ENCODE peak calls at places on chromosomes 3 and 15, in six cellular contexts. H is kidney epithelial cell, Q is fibroblast of lung, L is pancreas, Y is foreskin fibroblast, G is tibial artery. X is an unnamed sample.

GRCh38 chr15:65033659-65034269 is 4.3 kb upstream of the MTFMT start:
- DNase-seq in H (no peak), Q (peak), L (no peak), Y (peak), G (no peak), X (no peak)

GRCh38 chr3:143267984-143268383 is 148.4 kb downstream of the CHST2 start:
- DNase-seq in H (no peak), Q (peak), L (no peak), Y (peak), G (no peak), X (no peak)

GRCh38 chr3:135224963-135225362 is 429.9 kb downstream of the EPHB1 start:
- DNase-seq in H (no peak), Q (no peak), L (no peak), Y (no peak), G (no peak), X (no peak)

GRCh38 chr3:64863811-64864210 is 176.0 kb upstream of the ADAMTS9 start:
- DNase-seq in H (no peak), Q (no peak), L (no peak), Y (no peak), G (no peak), X (no peak)

GRCh38 chr15:90106522-90107117 is 4.4 kb upstream of the IDH2 start:
- DNase-seq in H (no peak), Q (peak), L (no peak), Y (no peak), G (no peak), X (no peak)

GRCh38 chr3:88963003-88963402 is 144.4 kb upstream of the EPHA3 start:
- DNase-seq in H (no peak), Q (no peak), L (no peak), Y (no peak), G (no peak), X (no peak)

GRCh38 chr3:165642761-165643432 is 194.3 kb downstream of the BCHE start:
- DNase-seq in H (peak), Q (peak), L (no peak), Y (peak), G (no peak), X (peak)

GRCh38 chr3:178522200-178523052 is 13.8 kb upstream of the KCNMB2 start:
- DNase-seq in H (no peak), Q (no peak), L (no peak), Y (no peak), G (no peak), X (peak)

GRCh38 chr15:34038404-34039179 is 412 bp downstream of the AVEN start:
- DNase-seq in H (no peak), Q (peak), L (peak), Y (peak), G (peak), X (no peak)

GRCh38 chr15:69660658-69661405 is 208.2 kb downstream of the RPLP1 start:
- DNase-seq in H (no peak), Q (no peak), L (no peak), Y (no peak), G (no peak), X (no peak)

GRCh38 chr3:59185586-59186381 is 136.0 kb upstream of the CFAP20DC start:
- DNase-seq in H (no peak), Q (peak), L (no peak), Y (peak), G (no peak), X (no peak)

GRCh38 chr3:127566801-127567200 is 23.7 kb downstream of the TPRA1 start:
- DNase-seq in H (no peak), Q (peak), L (peak), Y (no peak), G (no peak), X (no peak)

GRCh38 chr3:152662157-152662556 is 172.8 kb upstream of the P2RY1 start:
- DNase-seq in H (no peak), Q (no peak), L (no peak), Y (no peak), G (no peak), X (no peak)

GRCh38 chr3:45841380-45841700 is 579 bp downstream of the LZTFL1 start:
- DNase-seq in H (no peak), Q (peak), L (peak), Y (peak), G (no peak), X (no peak)

GRCh38 chr15:43209059-43209824 is 11.6 kb downstream of the EPB42 start:
- DNase-seq in H (no peak), Q (no peak), L (no peak), Y (no peak), G (no peak), X (no peak)

GRCh38 chr15:71748327-71748726 is 62.0 kb upstream of the NR2E3 start:
- DNase-seq in H (peak), Q (peak), L (no peak), Y (no peak), G (no peak), X (peak)

GRCh38 chr3:33881181-33882064 is 83.0 kb downstream of the PDCD6IP start:
- DNase-seq in H (no peak), Q (no peak), L (no peak), Y (no peak), G (no peak), X (no peak)

GRCh38 chr15:31268108-31268501 is 58.5 kb upstream of the KLF13 start:
- DNase-seq in H (no peak), Q (no peak), L (no peak), Y (no peak), G (peak), X (no peak)

GRCh38 chr3:72639736-72640135 is 208.5 kb downstream of the SHQ1 start:
- DNase-seq in H (no peak), Q (peak), L (no peak), Y (no peak), G (no peak), X (no peak)

GRCh38 chr3:25820816-25821486 is 31.1 kb downstream of the OXSM start:
- DNase-seq in H (no peak), Q (no peak), L (no peak), Y (no peak), G (no peak), X (peak)

GRCh38 chr3:107990926-107991325 is 99.9 kb downstream of the CD47 start:
- DNase-seq in H (no peak), Q (no peak), L (no peak), Y (no peak), G (no peak), X (no peak)

GRCh38 chr3:136802481-136802996 is 16.4 kb upstream of the SLC35G2 start:
- DNase-seq in H (no peak), Q (peak), L (no peak), Y (no peak), G (no peak), X (no peak)

GRCh38 chr3:188779537-188779936 is 392.2 kb upstream of the TPRG1 start:
- DNase-seq in H (no peak), Q (peak), L (no peak), Y (no peak), G (no peak), X (no peak)

GRCh38 chr3:77186728-77187127 is 146.8 kb downstream of the ROBO2 start:
- DNase-seq in H (peak), Q (no peak), L (no peak), Y (peak), G (no peak), X (peak)

GRCh38 chr3:63441262-63441661 is 163.2 kb downstream of the SYNPR start:
- DNase-seq in H (no peak), Q (no peak), L (no peak), Y (no peak), G (no peak), X (no peak)

GRCh38 chr3:71998995-71999673 is 214.2 kb upstream of the PROK2 start:
- DNase-seq in H (peak), Q (peak), L (no peak), Y (peak), G (no peak), X (peak)

GRCh38 chr3:75140904-75141615 is 523.1 kb upstream of the FRG2C start:
- DNase-seq in H (no peak), Q (no peak), L (no peak), Y (no peak), G (no peak), X (no peak)

GRCh38 chr15:55846108-55846707 is 103.3 kb upstream of the PRTG start:
- DNase-seq in H (no peak), Q (peak), L (no peak), Y (peak), G (no peak), X (peak)

GRCh38 chr3:197520311-197521276 is 35.2 kb downstream of the BDH1 start:
- DNase-seq in H (peak), Q (peak), L (peak), Y (peak), G (no peak), X (peak)

GRCh38 chr3:63130625-63131024 is 147.5 kb upstream of the SYNPR start:
- DNase-seq in H (no peak), Q (no peak), L (no peak), Y (no peak), G (no peak), X (no peak)

GRCh38 chr3:143199998-143200909 is 80.7 kb downstream of the CHST2 start:
- DNase-seq in H (no peak), Q (peak), L (no peak), Y (peak), G (no peak), X (no peak)

GRCh38 chr3:98343647-98344507 is 9.8 kb upstream of the OR5K4 start:
- DNase-seq in H (no peak), Q (no peak), L (no peak), Y (no peak), G (no peak), X (no peak)

DNA sequence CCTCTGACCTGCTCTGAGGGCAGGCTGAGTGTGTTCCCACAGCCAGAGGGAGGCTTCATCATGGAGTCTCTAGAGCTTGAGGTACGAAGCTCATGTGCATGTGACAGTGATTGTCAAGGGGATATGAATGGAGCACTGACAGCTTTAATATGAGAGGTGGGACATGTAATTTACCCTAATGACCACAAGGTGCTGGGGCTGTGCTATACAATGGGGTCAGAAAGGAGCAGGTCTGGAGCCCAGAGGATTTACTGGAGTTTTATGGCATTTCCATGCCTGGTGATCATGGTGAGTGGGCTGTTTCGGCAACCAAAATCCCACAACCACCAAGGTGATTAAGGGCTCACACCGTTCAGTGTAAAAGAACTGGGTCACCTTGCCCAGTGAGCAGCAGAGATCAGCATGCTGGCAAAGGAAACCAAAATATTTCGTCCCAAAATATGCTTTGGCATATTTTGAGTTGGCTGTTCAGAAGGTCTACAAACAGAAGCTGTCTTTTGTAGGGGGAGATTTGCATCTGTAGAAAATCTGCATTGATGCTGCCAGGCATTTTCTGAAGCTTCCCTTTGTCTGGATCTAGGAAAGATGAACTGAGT is 40.1 kb upstream of the RASGRF1 start:
- DNase-seq in H (no peak), Q (no peak), L (no peak), Y (no peak), G (no peak), X (no peak)
- TF ChIP-seq CTCF in H (peak), Q (no peak), L (no peak), Y (no peak), G (no peak), X (peak)

GRCh38 chr3:141011511-141012262 is 39.5 kb upstream of the SPSB4 start:
- DNase-seq in H (peak), Q (peak), L (peak), Y (peak), G (peak), X (no peak)
- TF ChIP-seq CTCF in H (peak), Q (peak), L (peak), Y (peak), G (peak), X (peak)

GRCh38 chr3:125585595-125586223 is 9.6 kb downstream of the OSBPL11 start:
- DNase-seq in H (no peak), Q (peak), L (no peak), Y (peak), G (no peak), X (no peak)

GRCh38 chr3:125587039-125587664 is 8.1 kb downstream of the OSBPL11 start:
- DNase-seq in H (no peak), Q (no peak), L (no peak), Y (no peak), G (no peak), X (no peak)

GRCh38 chr3:125582707-125583106 is 12.6 kb downstream of the OSBPL11 start:
- DNase-seq in H (no peak), Q (no peak), L (no peak), Y (no peak), G (no peak), X (no peak)
- TF ChIP-seq CTCF in H (peak), Q (no peak), L (peak), Y (no peak), G (no peak), X (peak)

GRCh38 chr15:79221696-79222095 is 60.8 kb upstream of the ANKRD34C start:
- DNase-seq in H (no peak), Q (no peak), L (no peak), Y (no peak), G (no peak), X (no peak)

GRCh38 chr15:79219393-79220056 is 63.0 kb upstream of the ANKRD34C start:
- DNase-seq in H (no peak), Q (no peak), L (no peak), Y (no peak), G (no peak), X (no peak)

GRCh38 chr15:79213650-79214049 is 68.9 kb upstream of the ANKRD34C start:
- DNase-seq in H (no peak), Q (no peak), L (no peak), Y (no peak), G (no peak), X (no peak)

GRCh38 chr15:79218588-79219200 is 63.8 kb upstream of the ANKRD34C start:
- DNase-seq in H (no peak), Q (peak), L (no peak), Y (peak), G (no peak), X (no peak)
- TF ChIP-seq CTCF in H (peak), Q (peak), L (no peak), Y (peak), G (peak), X (peak)

DNA sequence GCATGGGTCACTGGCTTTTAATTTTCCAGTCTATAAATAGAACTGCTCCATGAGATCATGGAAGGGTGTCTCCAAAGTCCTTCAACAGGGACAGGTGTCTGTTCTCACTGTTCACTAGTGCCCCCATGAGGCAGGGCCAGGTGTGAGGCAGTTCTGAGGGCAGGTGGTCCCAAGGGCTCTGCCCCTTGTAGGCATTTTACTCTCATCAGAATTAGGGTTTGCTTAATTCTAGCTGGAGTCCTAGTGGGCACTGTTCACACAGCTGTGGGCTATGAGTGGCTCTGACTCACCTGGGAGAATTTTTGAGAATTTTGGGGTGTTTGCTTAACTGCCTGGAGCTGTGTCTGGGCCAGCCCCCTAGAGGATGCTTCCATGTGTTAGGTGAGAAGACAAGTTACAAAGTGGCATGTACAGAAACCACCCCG is 248.0 kb upstream of the LYSMD4 start:
- DNase-seq in H (no peak), Q (peak), L (peak), Y (no peak), G (no peak), X (no peak)
- TF ChIP-seq CTCF in H (peak), Q (no peak), L (no peak), Y (no peak), G (no peak), X (no peak)

X was measured in epithelial cell of proximal tubule.